ENCODE peak calls at places on chromosomes 3 and 15, in five cellular contexts. W is ovary, D is K562, B is GM12878, P is IMR-90. N is an unnamed sample.

GRCh38 chr3:195762611-195763247 is 42.0 kb downstream of the MUC20 start:
- DNase-seq in W (no peak), D (no peak), B (no peak), P (no peak), N (no peak)

GRCh38 chr3:38829404-38829803 is 13.4 kb upstream of the SCN10A start:
- DNase-seq in W (no peak), D (peak; percentile 19), B (no peak), P (peak; percentile 89), N (no peak)

GRCh38 chr15:52247032-52247431 is 48.6 kb downstream of the MYO5C start:
- DNase-seq in W (no peak), D (no peak), B (no peak), P (peak; percentile 72), N (no peak)

GRCh38 chr3:28726840-28727239 is 378.2 kb upstream of the AZI2 start:
- DNase-seq in W (no peak), D (peak; percentile 7), B (peak; percentile 8), P (no peak), N (peak; percentile 4)

GRCh38 chr3:169390310-169390731 is 273.2 kb downstream of the MECOM start:
- DNase-seq in W (no peak), D (no peak), B (peak; percentile 1), P (no peak), N (no peak)

GRCh38 chr3:122745365-122746021 is 48.1 kb downstream of the HSPBAP1 start:
- DNase-seq in W (no peak), D (no peak), B (no peak), P (peak; percentile 90), N (no peak)

GRCh38 chr3:60025071-60026055 is 975.5 kb upstream of the CFAP20DC start:
- DNase-seq in W (no peak), D (no peak), B (no peak), P (no peak), N (no peak)

GRCh38 chr3:148759425-148759824 is 61.7 kb downstream of the AGTR1 start:
- DNase-seq in W (no peak), D (no peak), B (no peak), P (no peak), N (no peak)

GRCh38 chr3:108089544-108089943 is 1.3 kb downstream of the CD47 start:
- DNase-seq in W (no peak), D (no peak), B (no peak), P (no peak), N (no peak)

GRCh38 chr3:152834354-152835310 is at the start of gene P2RY1:
- DNase-seq in W (peak; percentile 78), D (peak; percentile 88), B (peak; percentile 57), P (peak; percentile 17), N (peak; percentile 90)

GRCh38 chr15:90873488-90873997 is 5.2 kb downstream of the FURIN start:
- DNase-seq in W (no peak), D (no peak), B (no peak), P (no peak), N (no peak)

GRCh38 chr3:188624384-188624783 is 470.4 kb downstream of the LPP start:
- DNase-seq in W (no peak), D (no peak), B (no peak), P (peak; percentile 72), N (no peak)

GRCh38 chr15:88604381-88604951 is 16.7 kb upstream of the AEN start:
- DNase-seq in W (no peak), D (no peak), B (no peak), P (no peak), N (no peak)
- TF ChIP-seq POLR2A in W (no peak), D (no peak), B (no peak), P (no peak), N (no peak)

GRCh38 chr15:58139631-58140522 is 1.7 kb downstream of the AQP9 start:
- DNase-seq in W (no peak), D (no peak), B (no peak), P (no peak), N (no peak)
- TF ChIP-seq POLR2A in W (no peak), D (no peak), B (no peak), P (no peak), N (no peak)

GRCh38 chr3:18830087-18830486 is 318.2 kb upstream of the KCNH8 start:
- DNase-seq in W (no peak), D (no peak), B (no peak), P (no peak), N (no peak)
- TF ChIP-seq POLR2A in W (no peak), D (no peak), B (no peak), P (no peak), N (no peak)

GRCh38 chr15:98647026-98647773 is 1.1 kb upstream of the IGF1R start:
- DNase-seq in W (peak; percentile 82), D (peak; percentile 77), B (no peak), P (peak; percentile 43), N (peak; percentile 82)
- TF ChIP-seq POLR2A in W (no peak), D (no peak), B (no peak), P (no peak), N (no peak)

GRCh38 chr15:85380860-85381535 is 595 bp downstream of the AKAP13 start:
- DNase-seq in W (peak; percentile 34), D (peak; percentile 6), B (no peak), P (no peak), N (peak; percentile 70)
- TF ChIP-seq POLR2A in W (no peak), D (no peak), B (no peak), P (no peak), N (no peak)

GRCh38 chr15:40108855-40109735 is at the start of gene BMF:
- DNase-seq in W (peak; percentile 100), D (peak; percentile 97), B (peak; percentile 84), P (peak; percentile 99), N (peak; percentile 99)

GRCh38 chr15:40105517-40106202 is 3.0 kb downstream of the BMF start:
- DNase-seq in W (no peak), D (no peak), B (no peak), P (no peak), N (no peak)

GRCh38 chr15:40106203-40107161 is 2.2 kb downstream of the BMF start:
- DNase-seq in W (peak; percentile 71), D (peak; percentile 87), B (peak; percentile 83), P (peak; percentile 49), N (peak; percentile 87)

GRCh38 chr15:40110866-40111550 is 2.3 kb upstream of the BMF start:
- DNase-seq in W (no peak), D (no peak), B (no peak), P (no peak), N (no peak)

GRCh38 chr15:40108061-40108854 is 421 bp downstream of the BMF start:
- DNase-seq in W (peak; percentile 82), D (no peak), B (no peak), P (peak; percentile 55), N (peak; percentile 42)
- TF ChIP-seq POLR2A in W (peak; percentile 60), D (no peak), B (no peak), P (peak; percentile 55), N (no peak)

GRCh38 chr3:194277547-194278091 is 73.5 kb downstream of the CPN2 start:
- DNase-seq in W (peak; percentile 87), D (no peak), B (no peak), P (peak; percentile 33), N (no peak)
- TF ChIP-seq POLR2A in W (no peak), D (no peak), B (no peak), P (no peak), N (no peak)